ENCODE peak calls at places on chromosomes 1 and 21, in six cellular contexts. Z is heart left ventricle, I is IMR-90, Y is heart right ventricle, B is adrenal gland, N is fibroblast of lung. H is an unnamed sample. For H3K4me1 and H3K9me3, the result is how much of the 10 kb centered on the place peaks cover.

GRCh38 chr1:216929870-216930582 is 206.8 kb upstream of the ESRRG start:
- DNase-seq in Z (no peak), I (peak), Y (no peak), B (no peak), N (peak), H (no peak)

GRCh38 chr1:228927947-228928898 is 192.9 kb downstream of the RHOU start:
- DNase-seq in N (no peak), I (no peak), Z (no peak), B (no peak), Y (no peak), H (no peak)

GRCh38 chr1:193486671-193487229 is 300.3 kb upstream of the B3GALT2 start:
- DNase-seq in Y (no peak), I (peak), B (no peak), N (peak), Z (no peak), H (no peak)

GRCh38 chr1:177315270-177315669 is 144.5 kb downstream of the BRINP2 start:
- DNase-seq in B (no peak), Z (no peak), N (peak), Y (no peak), I (no peak), H (no peak)

GRCh38 chr1:1356796-1357401 is 1.5 kb downstream of the MXRA8 start:
- DNase-seq in N (no peak), Z (no peak), B (no peak), I (no peak), Y (peak), H (no peak)

GRCh38 chr1:30782361-30783243 is 25.0 kb upstream of the LAPTM5 start:
- DNase-seq in Z (peak), B (peak), N (no peak), I (peak), Y (peak), H (peak)

GRCh38 chr1:10852486-10852885 is 56.0 kb upstream of the CASZ1 start:
- DNase-seq in B (no peak), Y (no peak), N (no peak), I (no peak), Z (no peak), H (no peak)

GRCh38 chr1:117364240-117364639 is 3.0 kb upstream of the MAN1A2 start:
- DNase-seq in N (no peak), B (no peak), I (no peak), Z (no peak), Y (no peak), H (no peak)

GRCh38 chr1:168428063-168428731 is 115.6 kb downstream of the XCL2 start:
- DNase-seq in Z (peak), N (peak), I (no peak), Y (peak), B (no peak), H (no peak)

GRCh38 chr1:158019177-158019868 is 25.9 kb downstream of the KIRREL1 start:
- DNase-seq in Y (no peak), I (peak), N (peak), Z (peak), B (no peak), H (peak)

GRCh38 chr1:233614173-233614742 is 352 bp downstream of the KCNK1 start:
- DNase-seq in B (peak), Y (peak), Z (peak), N (peak), I (peak), H (no peak)

GRCh38 chr1:173050865-173051264 is at the start of gene TNFSF18:
- DNase-seq in Z (no peak), I (peak), N (peak), B (no peak), Y (no peak), H (no peak)

GRCh38 chr1:247435026-247435770 is 19.2 kb downstream of the NLRP3 start:
- DNase-seq in Y (no peak), B (no peak), I (no peak), Z (no peak), N (no peak), H (no peak)

GRCh38 chr1:49171941-49172593 is 395.4 kb upstream of the BEND5 start:
- DNase-seq in I (no peak), Z (no peak), Y (no peak), B (no peak), N (no peak), H (no peak)

GRCh38 chr21:34582506-34583150 is 32.3 kb downstream of the RCAN1 start:
- DNase-seq in I (peak), Y (peak), Z (peak), N (peak), B (no peak), H (peak)

GRCh38 chr1:27816921-27817630 is 13.5 kb upstream of the PPP1R8 start:
- DNase-seq in N (peak), Y (no peak), I (peak), Z (no peak), B (no peak), H (peak)

GRCh38 chr1:33321178-33321577 is 280 bp upstream of the A3GALT2 start:
- DNase-seq in B (no peak), N (no peak), Y (no peak), Z (no peak), I (no peak), H (no peak)

GRCh38 chr1:235913311-235913710 is 46.6 kb upstream of the LYST start:
- DNase-seq in Z (no peak), Y (no peak), N (no peak), B (no peak), I (peak), H (no peak)

GRCh38 chr21:45644041-45644906 is 749 bp downstream of the PCBP3 start:
- DNase-seq in I (no peak), Z (no peak), N (no peak), B (peak), Y (peak), H (peak)

GRCh38 chr1:116570358-116571214 is at the start of gene CD58:
- DNase-seq in B (peak), I (peak), Z (peak), N (peak), Y (peak), H (peak)

GRCh38 chr1:94690033-94690712 is 130.0 kb upstream of the SLC44A3 start:
- DNase-seq in Y (no peak), I (peak), N (peak), B (no peak), Z (no peak), H (no peak)

GRCh38 chr21:17780539-17780938 is 38.6 kb downstream of the C21orf91 start:
- DNase-seq in N (peak), Z (no peak), Y (no peak), I (no peak), B (no peak), H (no peak)

GRCh38 chr21:31558839-31559367 is 100.6 kb upstream of the SOD1 start:
- DNase-seq in I (peak), Z (peak), Y (peak), N (peak), B (peak), H (peak)

GRCh38 chr1:214330240-214330639 is 49.3 kb downstream of the SMYD2 start:
- DNase-seq in N (no peak), Z (no peak), B (no peak), Y (no peak), I (no peak), H (no peak)

GRCh38 chr1:30317921-30318320 is 405.5 kb downstream of the MATN1 start:
- DNase-seq in B (peak), N (no peak), I (no peak), Y (no peak), Z (no peak), H (peak)

GRCh38 chr1:63871451-63871850 is 97.6 kb downstream of the ROR1 start:
- DNase-seq in Z (no peak), B (no peak), Y (no peak), I (no peak), N (no peak), H (no peak)

GRCh38 chr1:199172286-199173124 is 533.7 kb downstream of the PTPRC start:
- DNase-seq in Z (no peak), N (peak), I (peak), Y (no peak), B (no peak), H (no peak)

GRCh38 chr1:245225267-245225666 is 70.5 kb downstream of the KIF26B start:
- DNase-seq in Z (no peak), I (peak), N (peak), B (no peak), Y (no peak), H (peak)

GRCh38 chr21:42187976-42188653 is 30.8 kb upstream of the ABCG1 start:
- DNase-seq in Y (no peak), I (no peak), B (no peak), Z (peak), N (peak), H (no peak)

GRCh38 chr1:180926164-180926981 is 13.7 kb downstream of the KIAA1614 start:
- DNase-seq in Z (peak), B (peak), Y (peak), I (peak), N (peak), H (no peak)

GRCh38 chr1:108892356-108893140 is 15.8 kb downstream of the GPSM2 start:
- DNase-seq in B (no peak), I (peak), Y (no peak), Z (no peak), N (peak), H (no peak)

GRCh38 chr1:10517677-10517982 is 42.9 kb downstream of the PEX14 start:
- DNase-seq in Z (no peak), B (no peak), Y (no peak), I (no peak), N (no peak), H (no peak)

GRCh38 chr1:44831516-44831915 is 11.5 kb downstream of the PTCH2 start:
- DNase-seq in Y (no peak), B (no peak), I (no peak), Z (no peak), N (no peak), H (no peak)

GRCh38 chr1:155011437-155011907 is 8.9 kb downstream of the ZBTB7B start:
- DNase-seq in Z (no peak), I (no peak), Y (no peak), N (no peak), B (no peak), H (no peak)

GRCh38 chr1:187787696-187788095 is 958.9 kb downstream of the PLA2G4A start:
- DNase-seq in Y (no peak), B (no peak), N (no peak), Z (no peak), I (no peak), H (no peak)

GRCh38 chr1:96926176-96926575 is 204.6 kb downstream of the PTBP2 start:
- DNase-seq in Y (no peak), Z (no peak), N (no peak), I (no peak), B (no peak), H (no peak)

GRCh38 chr1:16631248-16632043 is 18.1 kb upstream of the NBPF1 start:
- DNase-seq in I (no peak), B (peak), Z (peak), N (no peak), Y (peak), H (peak)

GRCh38 chr21:44916965-44917364 is 3.7 kb downstream of the ITGB2 start:
- DNase-seq in Y (no peak), Z (no peak), B (no peak), N (peak), I (no peak), H (no peak)

GRCh38 chr1:215637041-215637573 is 70.0 kb downstream of the KCTD3 start:
- DNase-seq in Z (no peak), N (peak), I (peak), B (peak), Y (no peak), H (no peak)

GRCh38 chr1:5908461-5909375 is 83.5 kb downstream of the NPHP4 start:
- DNase-seq in Z (no peak), B (no peak), Y (no peak), I (no peak), N (no peak), H (no peak)
- H3K4me1 ChIP-seq in Z (under half), B (under half), Y (under half), I (under half), N (under half), H (under half)

DNA sequence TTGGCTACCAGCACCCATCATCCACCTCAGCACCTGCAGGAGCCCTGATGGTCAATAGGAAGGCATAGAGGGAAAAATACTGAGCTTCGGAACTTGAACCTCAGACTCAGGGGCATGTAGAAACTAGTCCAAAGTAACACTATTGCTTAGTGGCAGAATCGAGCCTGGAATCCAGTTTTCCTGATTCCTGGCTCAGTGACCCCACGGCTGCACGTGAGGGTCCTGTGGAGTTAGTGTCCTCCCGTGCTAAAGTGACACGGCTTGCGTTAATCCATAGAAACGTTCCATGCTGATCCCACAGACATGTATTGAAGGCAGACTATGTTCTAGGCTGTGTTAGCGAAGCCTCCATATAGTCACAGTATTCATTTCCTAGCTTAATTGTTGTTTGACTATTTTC is 747.0 kb upstream of the TPTE start:
- DNase-seq in N (no peak), Z (no peak), B (no peak), I (no peak), Y (no peak), H (no peak)
- H3K9me3 ChIP-seq in N (under half), Z (under half), B (under half), I (under half), Y (under half), H (under half)

GRCh38 chr1:19311503-19311930 is 427 bp downstream of the AKR7A2 start:
- DNase-seq in Z (no peak), Y (no peak), I (no peak), N (no peak), B (no peak), H (no peak)
- H3K4me1 ChIP-seq in Z (under half), Y (under half), I (under half), N (under half), B (under half), H (under half)

DNA sequence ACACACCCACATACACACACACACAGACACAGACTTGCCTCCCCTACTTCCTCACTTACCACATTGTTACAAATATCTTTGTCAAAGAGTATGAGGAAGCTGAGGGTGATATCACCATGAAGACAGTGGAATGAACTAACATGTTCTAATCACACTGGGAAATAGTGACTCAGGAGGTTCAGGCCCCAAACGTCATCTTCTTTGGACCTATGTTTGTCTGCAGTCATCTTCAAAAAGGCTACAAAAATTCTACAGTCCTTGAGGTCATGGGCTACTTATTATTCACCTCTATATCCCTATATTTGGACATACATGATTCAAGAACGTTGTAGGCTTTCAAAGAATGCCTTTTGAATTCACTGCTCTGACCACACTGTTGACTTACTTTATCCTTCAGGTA is 2.1 kb upstream of the LCE2C start:
- DNase-seq in B (no peak), Z (no peak), Y (no peak), I (no peak), N (no peak), H (no peak)
- H3K9me3 ChIP-seq in B (under half), Z (under half), Y (under half), I (under half), N (under half), H (under half)